ENCODE peak calls at places on chromosome 17, in four cellular contexts. T is CD4-positive, alpha-beta memory T cell; C is C1 segment of cervical spinal cord; X is NCI-H1092. H is an unnamed sample.

GRCh38 chr17:15958484-15958854 is 13.5 kb downstream of the ADORA2B start:
- DNase-seq in X (no peak), T (no peak), C (no peak), H (no peak)

GRCh38 chr17:530851-531250 is 178.2 kb upstream of the RPH3AL start:
- DNase-seq in X (no peak), T (no peak), C (no peak), H (no peak)

GRCh38 chr17:80892019-80892855 is 99.4 kb upstream of the CHMP6 start:
- DNase-seq in X (no peak), C (no peak), T (peak), H (peak)

GRCh38 chr17:2709173-2709661 is 2.3 kb downstream of the CLUH start:
- DNase-seq in X (no peak), C (no peak), T (no peak), H (no peak)

GRCh38 chr17:17355426-17355825 is 52.3 kb downstream of the NT5M start:
- DNase-seq in T (no peak), X (no peak), C (no peak), H (no peak)

GRCh38 chr17:56521439-56522141 is 71.9 kb upstream of the NOG start:
- DNase-seq in X (no peak), C (no peak), T (no peak), H (peak)

GRCh38 chr17:5610956-5611355 is 26.6 kb upstream of the NLRP1 start:
- DNase-seq in X (no peak), T (no peak), C (no peak), H (no peak)

GRCh38 chr17:82917656-82918345 is 78.0 kb upstream of the ZNF750 start:
- DNase-seq in T (peak), C (no peak), X (no peak), H (no peak)

GRCh38 chr17:33142703-33143299 is 150.3 kb downstream of the ASIC2 start:
- DNase-seq in X (no peak), C (no peak), T (no peak), H (no peak)